ENCODE peak calls at places on chromosomes 2 and 18, in eight cellular contexts. One of them, this sample, is unnamed.

GRCh38 chr2:183455056-183455455 is 330.8 kb downstream of the NUP35 start:
- DNase-seq in HEK293T: no peak
- DNase-seq in CD8-positive, alpha-beta T cell: no peak
- DNase-seq in Jurkat, Clone E6-1: no peak
- DNase-seq in A549: no peak
- DNase-seq in stimulated activated CD8-positive, alpha-beta memory T cell treated with anti-CD3 and anti-CD28 coated beads, Interleukin-7, amount 100 ng/mL, for 24 hours: no peak
- DNase-seq in ACHN: no peak
- DNase-seq in activated gamma-delta T cell treated with Interleukin-2 at 50 U/mL for 16 hours: no peak
- DNase-seq in this sample: no peak

GRCh38 chr2:45771251-45771650 is 119.8 kb downstream of the PRKCE start:
- DNase-seq in ACHN: no peak
- DNase-seq in stimulated activated CD8-positive, alpha-beta memory T cell treated with anti-CD3 and anti-CD28 coated beads, Interleukin-7, amount 100 ng/mL, for 24 hours: no peak
- DNase-seq in Jurkat, Clone E6-1: no peak
- DNase-seq in activated gamma-delta T cell treated with Interleukin-2 at 50 U/mL for 16 hours: no peak
- DNase-seq in A549: no peak
- DNase-seq in CD8-positive, alpha-beta T cell: no peak
- DNase-seq in HEK293T: no peak
- DNase-seq in this sample: no peak

GRCh38 chr2:74735544-74735943 is 81.5 kb downstream of the SEMA4F start:
- DNase-seq in CD8-positive, alpha-beta T cell: no peak
- DNase-seq in activated gamma-delta T cell treated with Interleukin-2 at 50 U/mL for 16 hours: no peak
- DNase-seq in HEK293T: no peak
- DNase-seq in Jurkat, Clone E6-1: peak; percentile 62
- DNase-seq in stimulated activated CD8-positive, alpha-beta memory T cell treated with anti-CD3 and anti-CD28 coated beads, Interleukin-7, amount 100 ng/mL, for 24 hours: no peak
- DNase-seq in ACHN: no peak
- DNase-seq in A549: no peak
- DNase-seq in this sample: no peak

GRCh38 chr2:17813015-17813741 is 3.1 kb upstream of the MSGN1 start:
- DNase-seq in activated gamma-delta T cell treated with Interleukin-2 at 50 U/mL for 16 hours: no peak
- DNase-seq in A549: no peak
- DNase-seq in stimulated activated CD8-positive, alpha-beta memory T cell treated with anti-CD3 and anti-CD28 coated beads, Interleukin-7, amount 100 ng/mL, for 24 hours: no peak
- DNase-seq in CD8-positive, alpha-beta T cell: no peak
- DNase-seq in HEK293T: no peak
- DNase-seq in ACHN: no peak
- DNase-seq in Jurkat, Clone E6-1: no peak
- DNase-seq in this sample: peak; percentile 3

GRCh38 chr18:23784811-23785245 is 95.6 kb downstream of the LAMA3 start:
- DNase-seq in CD8-positive, alpha-beta T cell: no peak
- DNase-seq in activated gamma-delta T cell treated with Interleukin-2 at 50 U/mL for 16 hours: no peak
- DNase-seq in Jurkat, Clone E6-1: no peak
- DNase-seq in HEK293T: peak; percentile 30
- DNase-seq in A549: no peak
- DNase-seq in stimulated activated CD8-positive, alpha-beta memory T cell treated with anti-CD3 and anti-CD28 coated beads, Interleukin-7, amount 100 ng/mL, for 24 hours: no peak
- DNase-seq in ACHN: peak; percentile 30
- DNase-seq in this sample: peak; percentile 59

GRCh38 chr2:24830351-24830750 is 37.1 kb downstream of the CENPO start:
- DNase-seq in HEK293T: no peak
- DNase-seq in Jurkat, Clone E6-1: no peak
- DNase-seq in ACHN: peak; percentile 10
- DNase-seq in activated gamma-delta T cell treated with Interleukin-2 at 50 U/mL for 16 hours: no peak
- DNase-seq in CD8-positive, alpha-beta T cell: no peak
- DNase-seq in stimulated activated CD8-positive, alpha-beta memory T cell treated with anti-CD3 and anti-CD28 coated beads, Interleukin-7, amount 100 ng/mL, for 24 hours: no peak
- DNase-seq in A549: no peak
- DNase-seq in this sample: no peak

GRCh38 chr2:40403233-40403841 is 48.6 kb downstream of the SLC8A1 start:
- DNase-seq in CD8-positive, alpha-beta T cell: no peak
- DNase-seq in activated gamma-delta T cell treated with Interleukin-2 at 50 U/mL for 16 hours: no peak
- DNase-seq in Jurkat, Clone E6-1: no peak
- DNase-seq in HEK293T: no peak
- DNase-seq in stimulated activated CD8-positive, alpha-beta memory T cell treated with anti-CD3 and anti-CD28 coated beads, Interleukin-7, amount 100 ng/mL, for 24 hours: no peak
- DNase-seq in A549: no peak
- DNase-seq in ACHN: no peak
- DNase-seq in this sample: no peak

GRCh38 chr2:177190941-177191340 is 21.7 kb upstream of the HNRNPA3 start:
- DNase-seq in A549: no peak
- DNase-seq in ACHN: no peak
- DNase-seq in CD8-positive, alpha-beta T cell: no peak
- DNase-seq in stimulated activated CD8-positive, alpha-beta memory T cell treated with anti-CD3 and anti-CD28 coated beads, Interleukin-7, amount 100 ng/mL, for 24 hours: no peak
- DNase-seq in Jurkat, Clone E6-1: no peak
- DNase-seq in HEK293T: no peak
- DNase-seq in activated gamma-delta T cell treated with Interleukin-2 at 50 U/mL for 16 hours: no peak
- DNase-seq in this sample: no peak

GRCh38 chr18:79348066-79348465 is 47.7 kb upstream of the NFATC1 start:
- DNase-seq in ACHN: no peak
- DNase-seq in Jurkat, Clone E6-1: no peak
- DNase-seq in stimulated activated CD8-positive, alpha-beta memory T cell treated with anti-CD3 and anti-CD28 coated beads, Interleukin-7, amount 100 ng/mL, for 24 hours: no peak
- DNase-seq in HEK293T: no peak
- DNase-seq in A549: no peak
- DNase-seq in activated gamma-delta T cell treated with Interleukin-2 at 50 U/mL for 16 hours: no peak
- DNase-seq in CD8-positive, alpha-beta T cell: no peak
- DNase-seq in this sample: no peak

GRCh38 chr2:66490588-66491001 is 55.7 kb downstream of the MEIS1 start:
- DNase-seq in ACHN: no peak
- DNase-seq in A549: no peak
- DNase-seq in HEK293T: no peak
- DNase-seq in activated gamma-delta T cell treated with Interleukin-2 at 50 U/mL for 16 hours: no peak
- DNase-seq in CD8-positive, alpha-beta T cell: no peak
- DNase-seq in Jurkat, Clone E6-1: no peak
- DNase-seq in stimulated activated CD8-positive, alpha-beta memory T cell treated with anti-CD3 and anti-CD28 coated beads, Interleukin-7, amount 100 ng/mL, for 24 hours: no peak
- DNase-seq in this sample: no peak

GRCh38 chr18:49650426-49650891 is 88.6 kb downstream of the LIPG start:
- DNase-seq in ACHN: no peak
- DNase-seq in A549: no peak
- DNase-seq in activated gamma-delta T cell treated with Interleukin-2 at 50 U/mL for 16 hours: no peak
- DNase-seq in Jurkat, Clone E6-1: no peak
- DNase-seq in CD8-positive, alpha-beta T cell: no peak
- DNase-seq in HEK293T: no peak
- DNase-seq in stimulated activated CD8-positive, alpha-beta memory T cell treated with anti-CD3 and anti-CD28 coated beads, Interleukin-7, amount 100 ng/mL, for 24 hours: no peak
- DNase-seq in this sample: no peak

GRCh38 chr2:4219121-4219520 is 515.7 kb downstream of the DCDC2C start:
- DNase-seq in Jurkat, Clone E6-1: no peak
- DNase-seq in HEK293T: no peak
- DNase-seq in CD8-positive, alpha-beta T cell: no peak
- DNase-seq in activated gamma-delta T cell treated with Interleukin-2 at 50 U/mL for 16 hours: no peak
- DNase-seq in stimulated activated CD8-positive, alpha-beta memory T cell treated with anti-CD3 and anti-CD28 coated beads, Interleukin-7, amount 100 ng/mL, for 24 hours: no peak
- DNase-seq in A549: no peak
- DNase-seq in ACHN: no peak
- DNase-seq in this sample: no peak

GRCh38 chr18:29892960-29893558 is 1149.5 kb downstream of the DSC3 start:
- DNase-seq in stimulated activated CD8-positive, alpha-beta memory T cell treated with anti-CD3 and anti-CD28 coated beads, Interleukin-7, amount 100 ng/mL, for 24 hours: no peak
- DNase-seq in CD8-positive, alpha-beta T cell: no peak
- DNase-seq in HEK293T: no peak
- DNase-seq in activated gamma-delta T cell treated with Interleukin-2 at 50 U/mL for 16 hours: no peak
- DNase-seq in A549: no peak
- DNase-seq in Jurkat, Clone E6-1: peak; percentile 16
- DNase-seq in ACHN: peak; percentile 10
- DNase-seq in this sample: peak; percentile 42

GRCh38 chr2:110872521-110872920 is 140.1 kb downstream of the ACOXL start:
- DNase-seq in Jurkat, Clone E6-1: no peak
- DNase-seq in activated gamma-delta T cell treated with Interleukin-2 at 50 U/mL for 16 hours: no peak
- DNase-seq in HEK293T: no peak
- DNase-seq in CD8-positive, alpha-beta T cell: no peak
- DNase-seq in stimulated activated CD8-positive, alpha-beta memory T cell treated with anti-CD3 and anti-CD28 coated beads, Interleukin-7, amount 100 ng/mL, for 24 hours: no peak
- DNase-seq in ACHN: no peak
- DNase-seq in A549: no peak
- DNase-seq in this sample: no peak

GRCh38 chr2:86307431-86307830 is 30.0 kb downstream of the REEP1 start:
- DNase-seq in Jurkat, Clone E6-1: no peak
- DNase-seq in activated gamma-delta T cell treated with Interleukin-2 at 50 U/mL for 16 hours: no peak
- DNase-seq in stimulated activated CD8-positive, alpha-beta memory T cell treated with anti-CD3 and anti-CD28 coated beads, Interleukin-7, amount 100 ng/mL, for 24 hours: no peak
- DNase-seq in ACHN: no peak
- DNase-seq in HEK293T: no peak
- DNase-seq in CD8-positive, alpha-beta T cell: no peak
- DNase-seq in A549: no peak
- DNase-seq in this sample: no peak

GRCh38 chr2:27448381-27448780 is 6.2 kb downstream of the KRTCAP3 start:
- DNase-seq in CD8-positive, alpha-beta T cell: no peak
- DNase-seq in HEK293T: no peak
- DNase-seq in A549: no peak
- DNase-seq in Jurkat, Clone E6-1: no peak
- DNase-seq in stimulated activated CD8-positive, alpha-beta memory T cell treated with anti-CD3 and anti-CD28 coated beads, Interleukin-7, amount 100 ng/mL, for 24 hours: no peak
- DNase-seq in activated gamma-delta T cell treated with Interleukin-2 at 50 U/mL for 16 hours: no peak
- DNase-seq in ACHN: no peak
- DNase-seq in this sample: no peak

GRCh38 chr2:30230479-30230854 is 867 bp upstream of the LBH start:
- DNase-seq in ACHN: no peak
- DNase-seq in CD8-positive, alpha-beta T cell: peak; percentile 46
- DNase-seq in stimulated activated CD8-positive, alpha-beta memory T cell treated with anti-CD3 and anti-CD28 coated beads, Interleukin-7, amount 100 ng/mL, for 24 hours: no peak
- DNase-seq in A549: no peak
- DNase-seq in Jurkat, Clone E6-1: no peak
- DNase-seq in activated gamma-delta T cell treated with Interleukin-2 at 50 U/mL for 16 hours: no peak
- DNase-seq in HEK293T: no peak
- DNase-seq in this sample: no peak

GRCh38 chr2:233226511-233227031 is 24.9 kb upstream of the ATG16L1 start:
- DNase-seq in Jurkat, Clone E6-1: no peak
- DNase-seq in activated gamma-delta T cell treated with Interleukin-2 at 50 U/mL for 16 hours: no peak
- DNase-seq in A549: no peak
- DNase-seq in CD8-positive, alpha-beta T cell: no peak
- DNase-seq in HEK293T: no peak
- DNase-seq in stimulated activated CD8-positive, alpha-beta memory T cell treated with anti-CD3 and anti-CD28 coated beads, Interleukin-7, amount 100 ng/mL, for 24 hours: no peak
- DNase-seq in ACHN: no peak
- DNase-seq in this sample: no peak

GRCh38 chr2:238462782-238463396 is 36.2 kb downstream of the ASB1 start:
- DNase-seq in stimulated activated CD8-positive, alpha-beta memory T cell treated with anti-CD3 and anti-CD28 coated beads, Interleukin-7, amount 100 ng/mL, for 24 hours: no peak
- DNase-seq in activated gamma-delta T cell treated with Interleukin-2 at 50 U/mL for 16 hours: no peak
- DNase-seq in A549: peak; percentile 22
- DNase-seq in CD8-positive, alpha-beta T cell: no peak
- DNase-seq in Jurkat, Clone E6-1: peak; percentile 64
- DNase-seq in ACHN: peak; percentile 69
- DNase-seq in HEK293T: peak; percentile 39
- DNase-seq in this sample: peak; percentile 77

GRCh38 chr2:97731274-97732050 is 18.1 kb downstream of the ZAP70 start:
- DNase-seq in activated gamma-delta T cell treated with Interleukin-2 at 50 U/mL for 16 hours: no peak
- DNase-seq in Jurkat, Clone E6-1: no peak
- DNase-seq in ACHN: no peak
- DNase-seq in CD8-positive, alpha-beta T cell: no peak
- DNase-seq in HEK293T: no peak
- DNase-seq in stimulated activated CD8-positive, alpha-beta memory T cell treated with anti-CD3 and anti-CD28 coated beads, Interleukin-7, amount 100 ng/mL, for 24 hours: no peak
- DNase-seq in A549: no peak
- DNase-seq in this sample: no peak

GRCh38 chr2:9896216-9896615 is 52.9 kb downstream of the TAF1B start:
- DNase-seq in activated gamma-delta T cell treated with Interleukin-2 at 50 U/mL for 16 hours: no peak
- DNase-seq in CD8-positive, alpha-beta T cell: no peak
- DNase-seq in Jurkat, Clone E6-1: no peak
- DNase-seq in stimulated activated CD8-positive, alpha-beta memory T cell treated with anti-CD3 and anti-CD28 coated beads, Interleukin-7, amount 100 ng/mL, for 24 hours: no peak
- DNase-seq in ACHN: no peak
- DNase-seq in HEK293T: no peak
- DNase-seq in A549: no peak
- DNase-seq in this sample: no peak

GRCh38 chr2:14628906-14629305 is 3.6 kb upstream of the LRATD1 start:
- DNase-seq in HEK293T: no peak
- DNase-seq in A549: no peak
- DNase-seq in CD8-positive, alpha-beta T cell: no peak
- DNase-seq in Jurkat, Clone E6-1: no peak
- DNase-seq in activated gamma-delta T cell treated with Interleukin-2 at 50 U/mL for 16 hours: no peak
- DNase-seq in ACHN: no peak
- DNase-seq in stimulated activated CD8-positive, alpha-beta memory T cell treated with anti-CD3 and anti-CD28 coated beads, Interleukin-7, amount 100 ng/mL, for 24 hours: no peak
- DNase-seq in this sample: no peak

GRCh38 chr2:126798276-126799140 is 100.2 kb upstream of the TEX51 start:
- DNase-seq in HEK293T: no peak
- DNase-seq in Jurkat, Clone E6-1: no peak
- DNase-seq in CD8-positive, alpha-beta T cell: no peak
- DNase-seq in A549: no peak
- DNase-seq in stimulated activated CD8-positive, alpha-beta memory T cell treated with anti-CD3 and anti-CD28 coated beads, Interleukin-7, amount 100 ng/mL, for 24 hours: no peak
- DNase-seq in ACHN: no peak
- DNase-seq in activated gamma-delta T cell treated with Interleukin-2 at 50 U/mL for 16 hours: no peak
- DNase-seq in this sample: no peak

GRCh38 chr2:187529977-187530721 is 24.1 kb downstream of the TFPI start:
- DNase-seq in stimulated activated CD8-positive, alpha-beta memory T cell treated with anti-CD3 and anti-CD28 coated beads, Interleukin-7, amount 100 ng/mL, for 24 hours: no peak
- DNase-seq in HEK293T: no peak
- DNase-seq in CD8-positive, alpha-beta T cell: no peak
- DNase-seq in Jurkat, Clone E6-1: no peak
- DNase-seq in activated gamma-delta T cell treated with Interleukin-2 at 50 U/mL for 16 hours: no peak
- DNase-seq in A549: peak; percentile 32
- DNase-seq in ACHN: no peak
- DNase-seq in this sample: no peak

GRCh38 chr2:102489646-102490045 is 16.6 kb downstream of the SLC9A4 start:
- DNase-seq in stimulated activated CD8-positive, alpha-beta memory T cell treated with anti-CD3 and anti-CD28 coated beads, Interleukin-7, amount 100 ng/mL, for 24 hours: no peak
- DNase-seq in ACHN: no peak
- DNase-seq in A549: no peak
- DNase-seq in Jurkat, Clone E6-1: no peak
- DNase-seq in HEK293T: no peak
- DNase-seq in CD8-positive, alpha-beta T cell: no peak
- DNase-seq in activated gamma-delta T cell treated with Interleukin-2 at 50 U/mL for 16 hours: no peak
- DNase-seq in this sample: no peak

GRCh38 chr2:240296611-240297552 is 138.6 kb upstream of the GPC1 start:
- DNase-seq in stimulated activated CD8-positive, alpha-beta memory T cell treated with anti-CD3 and anti-CD28 coated beads, Interleukin-7, amount 100 ng/mL, for 24 hours: no peak
- DNase-seq in A549: no peak
- DNase-seq in Jurkat, Clone E6-1: no peak
- DNase-seq in HEK293T: no peak
- DNase-seq in CD8-positive, alpha-beta T cell: no peak
- DNase-seq in activated gamma-delta T cell treated with Interleukin-2 at 50 U/mL for 16 hours: no peak
- DNase-seq in ACHN: no peak
- DNase-seq in this sample: no peak

GRCh38 chr2:135219226-135219625 is 167.1 kb downstream of the RAB3GAP1 start:
- DNase-seq in ACHN: no peak
- DNase-seq in A549: no peak
- DNase-seq in CD8-positive, alpha-beta T cell: no peak
- DNase-seq in stimulated activated CD8-positive, alpha-beta memory T cell treated with anti-CD3 and anti-CD28 coated beads, Interleukin-7, amount 100 ng/mL, for 24 hours: no peak
- DNase-seq in HEK293T: no peak
- DNase-seq in Jurkat, Clone E6-1: no peak
- DNase-seq in activated gamma-delta T cell treated with Interleukin-2 at 50 U/mL for 16 hours: no peak
- DNase-seq in this sample: no peak

GRCh38 chr2:14358774-14359173 is 273.7 kb upstream of the LRATD1 start:
- DNase-seq in CD8-positive, alpha-beta T cell: no peak
- DNase-seq in ACHN: no peak
- DNase-seq in Jurkat, Clone E6-1: no peak
- DNase-seq in stimulated activated CD8-positive, alpha-beta memory T cell treated with anti-CD3 and anti-CD28 coated beads, Interleukin-7, amount 100 ng/mL, for 24 hours: no peak
- DNase-seq in HEK293T: no peak
- DNase-seq in activated gamma-delta T cell treated with Interleukin-2 at 50 U/mL for 16 hours: no peak
- DNase-seq in A549: no peak
- DNase-seq in this sample: no peak

GRCh38 chr2:135701442-135701841 is 40.2 kb upstream of the UBXN4 start:
- DNase-seq in Jurkat, Clone E6-1: no peak
- DNase-seq in activated gamma-delta T cell treated with Interleukin-2 at 50 U/mL for 16 hours: no peak
- DNase-seq in stimulated activated CD8-positive, alpha-beta memory T cell treated with anti-CD3 and anti-CD28 coated beads, Interleukin-7, amount 100 ng/mL, for 24 hours: no peak
- DNase-seq in HEK293T: no peak
- DNase-seq in A549: no peak
- DNase-seq in ACHN: peak; percentile 31
- DNase-seq in CD8-positive, alpha-beta T cell: no peak
- DNase-seq in this sample: peak; percentile 28

GRCh38 chr2:107036293-107036692 is 150.3 kb upstream of the ST6GAL2 start:
- DNase-seq in activated gamma-delta T cell treated with Interleukin-2 at 50 U/mL for 16 hours: no peak
- DNase-seq in ACHN: no peak
- DNase-seq in A549: no peak
- DNase-seq in stimulated activated CD8-positive, alpha-beta memory T cell treated with anti-CD3 and anti-CD28 coated beads, Interleukin-7, amount 100 ng/mL, for 24 hours: no peak
- DNase-seq in CD8-positive, alpha-beta T cell: no peak
- DNase-seq in Jurkat, Clone E6-1: no peak
- DNase-seq in HEK293T: no peak
- DNase-seq in this sample: no peak

GRCh38 chr2:166609183-166609959 is 115.3 kb upstream of the SCN7A start:
- DNase-seq in Jurkat, Clone E6-1: no peak
- DNase-seq in CD8-positive, alpha-beta T cell: no peak
- DNase-seq in stimulated activated CD8-positive, alpha-beta memory T cell treated with anti-CD3 and anti-CD28 coated beads, Interleukin-7, amount 100 ng/mL, for 24 hours: no peak
- DNase-seq in A549: no peak
- DNase-seq in activated gamma-delta T cell treated with Interleukin-2 at 50 U/mL for 16 hours: no peak
- DNase-seq in ACHN: no peak
- DNase-seq in HEK293T: no peak
- DNase-seq in this sample: no peak

GRCh38 chr2:191638079-191638801 is 39.7 kb upstream of the NABP1 start:
- DNase-seq in Jurkat, Clone E6-1: no peak
- DNase-seq in activated gamma-delta T cell treated with Interleukin-2 at 50 U/mL for 16 hours: no peak
- DNase-seq in HEK293T: no peak
- DNase-seq in stimulated activated CD8-positive, alpha-beta memory T cell treated with anti-CD3 and anti-CD28 coated beads, Interleukin-7, amount 100 ng/mL, for 24 hours: no peak
- DNase-seq in A549: no peak
- DNase-seq in CD8-positive, alpha-beta T cell: no peak
- DNase-seq in ACHN: no peak
- DNase-seq in this sample: peak; percentile 24

This sample was measured in RKO.